ENCODE peak calls at places on chromosomes 12 and 14, in six cellular contexts. L, I, Q, R, J and X are unnamed samples. For H3K4me1, the result is how much of the 10 kb centered on the place peaks cover.

GRCh38 chr12:4486049-4486699 is 40.6 kb upstream of the FGF6 start:
- DNase-seq in L (no peak), I (no peak), J (no peak), Q (no peak), R (no peak), X (no peak)

GRCh38 chr12:108701779-108702435 is 29.4 kb downstream of the CORO1C start:
- DNase-seq in I (peak), J (no peak), Q (no peak), L (peak), R (no peak), X (no peak)

GRCh38 chr12:124098887-124099286 is 125.9 kb downstream of the ZNF664 start:
- DNase-seq in R (no peak), Q (no peak), L (no peak), I (no peak), J (no peak), X (no peak)

GRCh38 chr12:97322388-97322787 is 140.2 kb upstream of the RMST start:
- DNase-seq in J (no peak), R (no peak), Q (no peak), L (no peak), I (peak), X (no peak)

GRCh38 chr12:34033628-34034296 is 11.5 kb downstream of the ALG10 start:
- DNase-seq in J (no peak), I (no peak), R (no peak), Q (no peak), L (peak), X (no peak)

GRCh38 chr14:55191881-55192616 is 664 bp upstream of the DLGAP5 start:
- DNase-seq in Q (no peak), L (no peak), I (no peak), R (no peak), J (no peak), X (no peak)

GRCh38 chr12:111635524-111635923 is 36.4 kb upstream of the ATXN2 start:
- DNase-seq in J (no peak), L (peak), I (no peak), R (no peak), Q (no peak), X (no peak)

GRCh38 chr14:22980672-22981089 is 1.7 kb downstream of the AJUBA start:
- DNase-seq in J (no peak), L (peak), R (no peak), I (no peak), Q (peak), X (peak)

GRCh38 chr14:69282448-69282847 is 22.5 kb downstream of the GALNT16 start:
- DNase-seq in I (no peak), L (no peak), J (no peak), R (no peak), Q (no peak), X (no peak)

GRCh38 chr14:88500611-88501010 is 54.2 kb downstream of the PTPN21 start:
- DNase-seq in J (no peak), L (no peak), R (no peak), Q (no peak), I (no peak), X (no peak)

GRCh38 chr14:94284221-94284620 is 8.8 kb downstream of the SERPINA10 start:
- DNase-seq in J (no peak), R (no peak), L (no peak), Q (no peak), I (no peak), X (no peak)

GRCh38 chr12:121494093-121494787 is 86.6 kb downstream of the KDM2B start:
- DNase-seq in L (peak), J (no peak), Q (peak), R (peak), I (no peak), X (peak)

GRCh38 chr14:95460647-95461478 is 55.6 kb downstream of the SYNE3 start:
- DNase-seq in L (peak), R (no peak), Q (no peak), I (peak), J (no peak), X (no peak)

GRCh38 chr12:97148941-97149559 is 242.0 kb downstream of the NEDD1 start:
- DNase-seq in I (no peak), R (peak), L (peak), Q (peak), J (no peak), X (peak)

GRCh38 chr12:1994429-1995143 is 9.7 kb downstream of the DCP1B start:
- DNase-seq in I (no peak), Q (no peak), R (no peak), L (no peak), J (no peak), X (no peak)

GRCh38 chr14:93926209-93926872 is 803 bp upstream of the FAM181A start:
- DNase-seq in Q (no peak), R (no peak), L (no peak), J (no peak), I (no peak), X (no peak)

GRCh38 chr14:96297000-96297399 is 41.0 kb downstream of the BDKRB1 start:
- DNase-seq in I (no peak), L (peak), R (no peak), Q (no peak), J (no peak), X (no peak)

GRCh38 chr12:95790025-95790911 is at the start of gene NTN4:
- DNase-seq in J (no peak), I (no peak), L (peak), R (peak), Q (peak), X (peak)

GRCh38 chr14:44898547-44898946 is 63.2 kb downstream of the KLHL28 start:
- DNase-seq in L (no peak), Q (no peak), J (no peak), R (no peak), I (no peak), X (no peak)

GRCh38 chr12:123530683-123531082 is 2.8 kb downstream of the RILPL1 start:
- DNase-seq in I (no peak), L (no peak), Q (no peak), J (no peak), R (no peak), X (no peak)

GRCh38 chr12:109385339-109386078 is 37.8 kb downstream of the MYO1H start:
- DNase-seq in J (peak), L (peak), R (peak), I (no peak), Q (no peak), X (peak)

GRCh38 chr12:55723516-55724225 is 3.5 kb downstream of the RDH5 start:
- DNase-seq in Q (no peak), R (no peak), L (no peak), J (peak), I (no peak), X (no peak)

GRCh38 chr12:116924558-116925453 is 14.1 kb downstream of the FBXW8 start:
- DNase-seq in Q (no peak), L (peak), I (no peak), J (no peak), R (no peak), X (no peak)

GRCh38 chr12:75842119-75842518 is 189.5 kb downstream of the PHLDA1 start:
- DNase-seq in R (no peak), J (no peak), L (no peak), Q (no peak), I (no peak), X (no peak)

GRCh38 chr12:99810718-99811593 is 163.4 kb downstream of the GARIN6 start:
- DNase-seq in Q (no peak), I (no peak), J (no peak), R (no peak), L (peak), X (no peak)

GRCh38 chr12:57027011-57027804 is 10.9 kb upstream of the TAC3 start:
- DNase-seq in I (no peak), Q (no peak), L (no peak), R (no peak), J (no peak), X (no peak)

GRCh38 chr12:52802442-52802841 is 6.5 kb upstream of the KRT3 start:
- DNase-seq in Q (no peak), J (no peak), I (no peak), L (no peak), R (no peak), X (no peak)

GRCh38 chr12:78171082-78171481 is 340.4 kb downstream of the NAV3 start:
- DNase-seq in R (no peak), J (no peak), Q (no peak), L (no peak), I (no peak), X (no peak)

GRCh38 chr12:41850046-41850445 is 294.6 kb downstream of the GXYLT1 start:
- DNase-seq in L (no peak), J (no peak), I (no peak), Q (no peak), R (no peak), X (no peak)

GRCh38 chr12:102438047-102438822 is 42.1 kb downstream of the IGF1 start:
- DNase-seq in L (peak), I (no peak), Q (no peak), J (no peak), R (no peak), X (no peak)

GRCh38 chr12:102437511-102437910 is 42.9 kb downstream of the IGF1 start:
- DNase-seq in I (no peak), J (no peak), R (no peak), Q (no peak), L (no peak), X (no peak)

GRCh38 chr12:102435827-102436436 is 44.4 kb downstream of the IGF1 start:
- DNase-seq in R (no peak), Q (no peak), I (no peak), J (no peak), L (no peak), X (no peak)

GRCh38 chr12:102438823-102439205 is 41.5 kb downstream of the IGF1 start:
- DNase-seq in L (no peak), J (no peak), Q (no peak), I (no peak), R (no peak), X (no peak)

GRCh38 chr12:102436867-102437266 is 43.5 kb downstream of the IGF1 start:
- DNase-seq in R (no peak), I (no peak), L (no peak), J (no peak), Q (peak), X (no peak)
- H3K4me1 ChIP-seq in R (under half), I (under half), L (under half), J (under half), Q (under half), X (under half)

DNA sequence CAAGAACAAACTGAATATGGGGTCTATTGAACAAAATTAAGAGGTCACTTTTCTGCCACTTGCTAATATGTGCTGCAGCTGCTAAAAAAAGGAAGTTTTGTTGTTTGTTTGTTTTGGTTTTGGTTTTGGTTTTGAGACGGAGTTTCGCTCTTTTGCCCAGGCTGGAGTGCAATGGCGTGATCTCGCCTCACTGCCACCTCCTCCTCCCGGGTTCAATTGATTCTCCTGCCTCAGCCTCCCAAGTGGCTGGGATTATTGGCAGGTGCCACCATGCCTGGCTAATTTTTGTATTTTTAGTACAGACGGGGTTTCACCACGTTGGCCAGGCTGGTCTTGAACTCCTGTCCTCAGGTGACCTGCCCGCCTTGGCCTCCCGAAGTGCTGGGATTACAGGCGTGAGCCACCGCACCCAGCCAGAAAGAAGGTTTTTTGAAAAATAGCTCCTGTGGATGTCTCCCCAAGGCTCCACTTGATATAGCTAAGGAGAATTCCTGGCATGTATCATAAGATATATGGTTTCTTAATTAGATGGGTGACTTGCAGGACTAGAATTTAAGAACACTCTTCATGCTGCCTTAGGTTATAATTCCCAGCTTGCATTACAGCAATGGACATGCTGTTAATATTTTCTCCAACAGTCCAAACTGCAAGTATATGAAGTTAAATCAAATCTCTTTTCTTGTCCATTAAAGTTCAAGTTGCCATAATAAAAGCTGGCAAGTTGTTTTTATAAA is 237.6 kb upstream of the AMIGO2 start:
- DNase-seq in Q (no peak), R (no peak), I (no peak), L (no peak), J (no peak), X (no peak)
- TF ChIP-seq CTCF in Q (no peak), R (no peak), I (no peak), L (no peak), J (no peak), X (no peak)

DNA sequence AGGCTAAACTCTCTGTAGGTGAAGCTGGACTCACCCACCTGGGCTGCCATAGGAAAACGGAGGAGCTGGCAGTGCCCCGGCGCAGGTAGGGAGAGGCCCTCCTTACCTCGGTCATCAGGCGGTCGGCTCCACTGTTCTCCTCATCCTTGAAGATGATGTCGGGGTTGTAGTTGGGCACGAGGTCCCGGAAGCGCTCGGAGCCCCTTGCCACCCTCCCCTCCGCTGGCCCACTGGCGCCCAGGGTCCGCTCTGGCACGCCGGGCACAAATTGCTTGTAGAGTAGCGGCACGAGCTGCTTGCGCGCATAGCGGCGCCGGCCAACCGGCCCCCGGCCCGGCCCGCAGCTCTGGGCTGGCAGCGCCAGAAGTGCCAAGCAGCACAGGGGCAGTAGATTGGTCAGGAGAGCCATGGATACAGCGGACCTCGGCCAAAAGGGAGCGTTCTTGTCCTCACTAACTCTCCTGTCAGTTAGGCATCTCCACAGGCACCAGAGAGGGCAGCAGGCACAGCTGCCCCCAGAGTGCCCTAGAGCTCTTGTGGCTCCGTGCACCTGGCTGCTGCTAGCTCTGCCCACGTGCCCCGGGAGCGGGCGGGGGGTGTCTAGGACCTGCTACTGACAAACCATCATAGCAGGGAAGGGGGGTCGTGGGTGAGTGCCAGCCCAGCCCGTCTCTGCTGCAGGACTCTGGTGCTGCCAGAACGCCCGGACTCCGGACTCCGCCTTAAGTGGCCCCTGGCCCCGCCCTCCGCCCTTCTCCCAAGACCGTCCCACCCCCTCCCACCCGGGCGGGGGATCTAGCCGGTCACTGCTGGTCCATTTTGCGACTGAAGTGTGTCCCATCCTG is at the start of gene DHH:
- DNase-seq in L (peak), J (no peak), I (no peak), Q (peak), R (no peak), X (peak)
- H3K4me1 ChIP-seq in L (under half), J (under half), I (half or more), Q (half or more), R (under half), X (under half)

DNA sequence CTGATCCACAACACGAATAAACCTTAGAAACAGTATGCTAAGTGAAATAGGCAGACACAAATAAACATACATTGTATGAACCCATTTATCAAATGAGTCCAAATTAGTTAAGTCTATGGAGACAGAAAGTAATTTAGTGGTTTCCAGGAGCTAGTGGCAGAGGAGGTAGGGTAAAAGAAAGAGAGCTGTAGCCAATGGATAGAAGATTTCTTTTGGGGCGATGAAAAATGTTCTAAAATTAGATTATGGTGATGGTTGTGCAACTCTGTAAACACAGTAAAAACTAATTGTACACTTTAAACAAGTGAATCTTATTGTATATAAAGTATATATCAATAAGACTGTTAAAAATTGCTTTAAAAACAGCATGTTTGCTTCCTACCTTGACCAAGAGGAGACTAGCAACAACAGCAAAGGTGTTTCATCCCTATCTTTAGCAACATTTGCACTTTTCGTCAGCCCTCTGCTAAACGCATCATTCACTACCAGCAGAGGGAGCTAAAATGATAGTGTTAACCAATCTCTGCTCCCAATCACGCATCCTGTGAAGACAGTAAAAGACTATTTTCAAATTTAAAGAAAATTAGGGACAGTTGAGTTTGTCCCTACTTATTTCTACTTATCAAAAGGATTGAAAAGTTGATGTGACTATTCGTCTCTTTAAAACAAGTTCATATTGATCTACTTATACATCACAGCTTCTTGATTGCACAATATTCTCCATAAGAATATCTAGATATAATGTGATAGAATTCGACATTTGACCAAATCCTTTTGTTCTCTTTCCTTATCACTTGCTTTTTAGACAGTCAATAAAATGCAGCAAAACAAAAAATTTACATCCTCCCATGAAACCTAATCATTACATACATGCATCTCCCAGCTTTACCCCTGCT is 24.0 kb upstream of the LGR5 start:
- DNase-seq in I (no peak), Q (no peak), R (peak), J (peak), L (peak), X (no peak)
- TF ChIP-seq CTCF in I (peak), Q (peak), R (peak), J (peak), L (peak), X (peak)

GRCh38 chr12:88062464-88062863 is 33.3 kb upstream of the C12orf50 start:
- DNase-seq in R (no peak), J (no peak), Q (no peak), I (no peak), L (no peak), X (no peak)
- H3K4me1 ChIP-seq in R (under half), J (under half), Q (under half), I (under half), L (under half), X (under half)

DNA sequence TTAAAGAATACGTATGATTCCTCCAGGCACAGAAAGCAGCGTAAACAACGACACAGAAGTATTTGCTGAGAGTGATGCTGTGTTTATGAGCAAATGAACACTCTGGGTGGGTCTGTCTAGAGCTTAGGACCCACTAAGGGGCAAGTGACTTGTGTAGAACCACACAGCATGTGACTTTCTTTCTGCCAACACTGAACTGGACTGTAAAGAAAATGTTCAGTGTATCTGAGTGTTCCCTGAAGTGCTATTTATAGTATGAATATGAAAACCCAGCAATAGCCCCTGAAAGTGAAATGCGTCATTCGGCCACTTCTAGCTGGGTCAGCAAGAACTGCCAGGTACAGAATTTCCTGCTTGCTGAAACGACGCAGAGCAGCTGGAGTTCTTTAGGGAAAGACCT is 78.4 kb downstream of the ST8SIA1 start:
- DNase-seq in I (no peak), L (peak), R (no peak), Q (no peak), J (no peak), X (no peak)
- TF ChIP-seq CTCF in I (no peak), L (no peak), R (no peak), Q (no peak), J (no peak), X (no peak)

GRCh38 chr14:102085503-102085902 is 1.3 kb downstream of the HSP90AA1 start:
- DNase-seq in L (no peak), I (no peak), J (no peak), Q (no peak), R (no peak), X (no peak)
- H3K4me1 ChIP-seq in L (under half), I (half or more), J (under half), Q (half or more), R (under half), X (under half)

GRCh38 chr14:64919618-64920017 is 5.4 kb downstream of the CHURC1 start:
- DNase-seq in I (no peak), L (peak), Q (no peak), R (no peak), J (no peak), X (no peak)
- TF ChIP-seq CTCF in I (no peak), L (no peak), Q (no peak), R (no peak), J (no peak), X (no peak)

DNA sequence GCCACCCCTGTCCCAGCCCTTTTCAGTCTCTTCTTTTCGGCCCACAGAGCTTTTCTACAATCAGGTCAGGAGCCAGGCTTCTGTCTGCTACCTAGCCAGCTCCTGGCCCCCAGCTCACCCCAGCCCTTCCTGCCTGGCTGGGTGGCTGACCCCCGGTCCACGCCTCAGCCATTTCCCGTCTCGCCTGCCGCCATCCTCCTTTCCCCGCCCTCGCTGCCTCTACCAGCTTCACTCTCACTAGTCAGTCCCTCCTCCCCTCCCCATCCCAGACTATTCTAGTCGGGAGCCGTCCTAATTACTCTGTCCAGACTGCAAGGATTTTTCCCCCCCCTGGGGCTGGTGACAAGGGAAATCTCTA is 876 bp downstream of the DHH start:
- DNase-seq in Q (no peak), I (no peak), R (no peak), J (no peak), L (no peak), X (no peak)
- H3K4me1 ChIP-seq in Q (half or more), I (half or more), R (half or more), J (under half), L (under half), X (under half)